ENCODE peak calls at places on chromosomes 2 and 18, in six cellular contexts. K is ascending aorta; M is RWPE2; E is psoas muscle; G is CD8-positive, alpha-beta T cell; V is upper lobe of right lung. L is an unnamed sample.
A peak's percentile ranks its signal among the peaks of the same experiment; 100 is the strongest.

GRCh38 chr18:48831113-48831759 is 119.5 kb downstream of the SMAD7 start:
- DNase-seq in V (peak; percentile 53), M (no peak), G (peak; percentile 7), K (peak; percentile 58), E (peak; percentile 8), L (no peak)

GRCh38 chr2:239249781-239250180 is 151.0 kb downstream of the HDAC4 start:
- DNase-seq in E (peak; percentile 86), V (no peak), K (peak; percentile 78), M (no peak), G (no peak), L (no peak)

GRCh38 chr2:151843669-151844017 is 15.4 kb upstream of the ARL5A start:
- DNase-seq in V (no peak), E (no peak), K (no peak), M (no peak), G (no peak), L (no peak)

GRCh38 chr2:143000599-143000998 is 123.1 kb downstream of the KYNU start:
- DNase-seq in G (no peak), K (no peak), E (no peak), V (no peak), M (no peak), L (no peak)

GRCh38 chr18:45004531-45004930 is 323.8 kb downstream of the SETBP1 start:
- DNase-seq in G (no peak), E (no peak), M (no peak), V (no peak), K (no peak), L (no peak)

GRCh38 chr2:222572761-222573174 is 83.1 kb downstream of the FARSB start:
- DNase-seq in K (no peak), M (no peak), V (no peak), E (no peak), G (no peak), L (no peak)

GRCh38 chr2:189658281-189658680 is 3.0 kb upstream of the ASNSD1 start:
- DNase-seq in M (no peak), G (no peak), V (no peak), E (no peak), K (no peak), L (no peak)

GRCh38 chr2:138090330-138090729 is 126.1 kb downstream of the HNMT start:
- DNase-seq in V (no peak), M (no peak), G (no peak), E (no peak), K (no peak), L (no peak)

GRCh38 chr2:24102677-24103076 is 18.0 kb upstream of the TP53I3 start:
- DNase-seq in K (no peak), G (no peak), V (no peak), M (no peak), E (no peak), L (no peak)

GRCh38 chr2:40169430-40169829 is 282.5 kb downstream of the SLC8A1 start:
- DNase-seq in M (no peak), V (no peak), G (no peak), K (no peak), E (no peak), L (no peak)

GRCh38 chr2:104088745-104089144 is 765.2 kb upstream of the POU3F3 start:
- DNase-seq in K (no peak), E (no peak), M (no peak), V (no peak), G (no peak), L (no peak)
- H3K27ac ChIP-seq in K (no peak overlapping the region), E (no peak overlapping the region), M (no peak overlapping the region), V (no peak overlapping the region), G (no peak overlapping the region), L (no peak overlapping the region)

DNA sequence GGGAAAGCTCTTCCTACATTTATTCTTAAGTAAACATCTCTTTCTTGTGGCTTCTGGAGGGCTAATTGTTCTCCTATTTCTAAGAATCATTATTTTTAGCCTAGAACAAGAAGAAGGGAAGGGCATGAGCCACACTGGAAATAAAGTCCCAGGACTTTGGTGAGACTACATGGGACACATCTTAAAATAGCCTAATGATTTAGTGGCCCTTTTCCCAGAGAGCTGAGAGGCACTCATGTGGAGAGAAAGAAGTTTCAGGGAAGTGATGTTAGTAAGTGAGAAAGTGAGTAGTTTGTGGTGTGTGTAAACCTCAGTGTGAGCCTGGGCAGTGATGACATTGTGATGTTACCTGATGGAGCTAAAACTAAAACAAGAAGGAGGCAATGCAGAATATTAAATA is 14.6 kb downstream of the ITGA4 start:
- DNase-seq in E (no peak), G (no peak), M (no peak), V (no peak), K (no peak), L (no peak)
- H3K4me3 ChIP-seq in E (no peak overlapping the region), G (no peak overlapping the region), M (no peak overlapping the region), V (no peak overlapping the region), K (no peak overlapping the region), L (no peak overlapping the region)

DNA sequence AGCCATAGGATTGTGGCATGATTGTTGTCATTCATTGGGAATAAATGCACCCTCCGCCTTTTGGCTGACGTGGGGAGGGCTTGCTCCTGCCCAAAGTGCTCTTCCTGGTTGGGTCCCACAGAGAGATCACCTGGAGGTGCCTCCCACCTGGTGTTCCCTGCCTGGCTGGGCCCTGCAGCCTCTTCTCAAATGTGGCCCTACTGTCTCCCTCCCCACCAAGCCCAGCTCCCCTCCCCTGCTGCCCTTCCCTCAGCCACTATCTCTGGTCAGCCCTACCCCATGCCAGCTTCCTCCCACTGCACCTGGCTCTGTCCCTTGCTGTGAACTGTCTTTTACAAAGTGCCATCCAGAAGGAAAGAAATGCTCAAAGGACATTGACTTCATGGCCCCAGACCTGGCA is 173.4 kb downstream of the GLI2 start:
- DNase-seq in M (no peak), V (no peak), K (no peak), E (no peak), G (no peak), L (no peak)
- H3K27ac ChIP-seq in M (no peak overlapping the region), V (no peak overlapping the region), K (no peak overlapping the region), E (no peak overlapping the region), G (no peak overlapping the region), L (no peak overlapping the region)

DNA sequence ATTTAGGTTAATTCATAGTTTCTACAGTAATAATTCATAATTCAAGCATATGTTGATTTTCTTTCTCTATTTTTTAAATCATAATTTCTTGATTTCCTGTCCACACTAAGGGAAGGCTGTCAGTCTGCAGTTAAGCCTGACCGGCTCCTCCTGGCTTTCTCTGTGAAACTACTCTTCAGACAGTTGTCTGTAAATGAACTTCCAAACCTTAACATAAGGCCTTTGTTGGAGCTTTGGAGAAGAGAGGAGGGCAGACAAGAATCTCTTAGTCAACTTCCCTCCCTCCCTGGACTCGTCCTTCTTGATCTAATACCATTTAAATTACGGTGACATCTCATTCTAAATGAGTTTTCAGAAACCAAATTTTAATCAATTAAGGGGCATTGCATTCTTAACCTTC is 404.1 kb upstream of the ST6GAL2 start:
- DNase-seq in K (no peak), E (no peak), G (no peak), M (no peak), V (no peak), L (no peak)
- H3K4me3 ChIP-seq in K (no peak overlapping the region), E (no peak overlapping the region), G (no peak overlapping the region), M (no peak overlapping the region), V (no peak overlapping the region), L (no peak overlapping the region)

GRCh38 chr2:19476347-19476746 is 117.9 kb upstream of the OSR1 start:
- DNase-seq in K (no peak), M (no peak), G (no peak), E (no peak), V (no peak), L (no peak)

GRCh38 chr2:19478441-19478840 is 120.0 kb upstream of the OSR1 start:
- DNase-seq in K (no peak), G (no peak), M (no peak), E (no peak), V (no peak), L (no peak)

GRCh38 chr2:19484736-19485135 is 126.3 kb upstream of the OSR1 start:
- DNase-seq in K (no peak), V (no peak), G (no peak), M (no peak), E (no peak), L (no peak)

DNA sequence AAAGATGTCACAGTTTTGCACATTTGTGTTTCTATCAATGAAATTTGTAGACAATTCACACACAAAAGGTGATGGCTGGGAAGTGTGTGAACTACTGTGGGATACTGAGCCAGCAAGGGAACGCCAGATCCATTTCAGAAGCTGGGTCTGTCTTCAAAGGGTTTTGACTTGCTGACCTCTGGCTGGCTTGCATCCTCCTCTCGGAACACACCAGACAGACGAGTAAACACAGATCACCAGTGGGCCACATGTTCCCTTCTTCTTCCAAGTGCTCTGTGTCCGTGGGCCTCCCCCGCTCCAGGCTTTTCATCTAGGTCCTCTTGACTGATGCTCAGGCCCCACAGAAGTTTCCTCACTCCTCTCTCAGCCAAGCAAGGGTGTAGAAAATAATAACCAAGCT is 122.2 kb upstream of the OSR1 start:
- DNase-seq in K (no peak), V (no peak), M (no peak), E (no peak), G (no peak), L (no peak)
- H3K27ac ChIP-seq in K (no peak overlapping the region), V (no peak overlapping the region), M (no peak overlapping the region), E (no peak overlapping the region), G (no peak overlapping the region), L (no peak overlapping the region)

GRCh38 chr2:196244516-196244915 is 73.1 kb upstream of the STK17B start:
- DNase-seq in E (no peak), K (no peak), V (no peak), G (no peak), M (no peak), L (no peak)
- H3K4me3 ChIP-seq in E (no peak overlapping the region), K (no peak overlapping the region), V (no peak overlapping the region), G (no peak overlapping the region), M (no peak overlapping the region), L (no peak overlapping the region)

GRCh38 chr2:66569974-66570373 is 135.0 kb downstream of the MEIS1 start:
- DNase-seq in M (no peak), V (no peak), K (no peak), E (no peak), G (no peak), L (no peak)
- H3K27ac ChIP-seq in M (no peak overlapping the region), V (no peak overlapping the region), K (no peak overlapping the region), E (no peak overlapping the region), G (no peak overlapping the region), L (no peak overlapping the region)

L was measured in CD8-positive, alpha-beta memory T cell.